ENCODE peak calls at places on chromosomes 1 and 21, in eight cellular contexts. One of them, this sample, is unnamed.

GRCh38 chr21:32682696-32683474 is 44.9 kb downstream of the SYNJ1 start:
- DNase-seq in fibroblast of lung: no peak
- DNase-seq in H1: no peak
- DNase-seq in GM20000: no peak
- DNase-seq in cardiac fibroblast: no peak
- DNase-seq in GM06990: no peak
- DNase-seq in osteocyte: no peak
- DNase-seq in Peyer's patch: no peak
- DNase-seq in this sample: no peak

GRCh38 chr1:41317356-41317755 is 43.9 kb upstream of the FOXO6 start:
- DNase-seq in fibroblast of lung: no peak
- DNase-seq in H1: peak; percentile 35
- DNase-seq in GM20000: no peak
- DNase-seq in cardiac fibroblast: no peak
- DNase-seq in GM06990: no peak
- DNase-seq in osteocyte: no peak
- DNase-seq in Peyer's patch: no peak
- DNase-seq in this sample: no peak

GRCh38 chr1:114549137-114549536 is 32.3 kb downstream of the BCAS2 start:
- DNase-seq in fibroblast of lung: no peak
- DNase-seq in H1: no peak
- DNase-seq in GM20000: no peak
- DNase-seq in cardiac fibroblast: peak; percentile 24
- DNase-seq in GM06990: no peak
- DNase-seq in osteocyte: no peak
- DNase-seq in Peyer's patch: no peak
- DNase-seq in this sample: no peak

GRCh38 chr1:236176337-236177336 is 34.3 kb downstream of the GPR137B start:
- DNase-seq in fibroblast of lung: peak; percentile 31
- DNase-seq in H1: no peak
- DNase-seq in GM20000: no peak
- DNase-seq in cardiac fibroblast: peak; percentile 14
- DNase-seq in GM06990: no peak
- DNase-seq in osteocyte: no peak
- DNase-seq in Peyer's patch: no peak
- DNase-seq in this sample: no peak

GRCh38 chr1:217721692-217722091 is 90.5 kb downstream of the SPATA17 start:
- DNase-seq in fibroblast of lung: no peak
- DNase-seq in H1: no peak
- DNase-seq in GM20000: no peak
- DNase-seq in cardiac fibroblast: no peak
- DNase-seq in GM06990: no peak
- DNase-seq in osteocyte: no peak
- DNase-seq in Peyer's patch: no peak
- DNase-seq in this sample: no peak

GRCh38 chr1:111222308-111223125 is 5.0 kb upstream of the CHI3L2 start:
- DNase-seq in fibroblast of lung: peak; percentile 61
- DNase-seq in H1: peak; percentile 94
- DNase-seq in GM20000: peak; percentile 76
- DNase-seq in cardiac fibroblast: peak; percentile 72
- DNase-seq in GM06990: peak; percentile 84
- DNase-seq in osteocyte: peak; percentile 87
- DNase-seq in Peyer's patch: peak; percentile 89
- DNase-seq in this sample: peak; percentile 78

GRCh38 chr1:244112046-244112445 is 61.0 kb downstream of the ZBTB18 start:
- DNase-seq in fibroblast of lung: no peak
- DNase-seq in H1: no peak
- DNase-seq in GM20000: no peak
- DNase-seq in cardiac fibroblast: no peak
- DNase-seq in GM06990: no peak
- DNase-seq in osteocyte: no peak
- DNase-seq in Peyer's patch: no peak
- DNase-seq in this sample: no peak

GRCh38 chr1:156150107-156151000 is 3.0 kb upstream of the SEMA4A start:
- DNase-seq in fibroblast of lung: no peak
- DNase-seq in H1: no peak
- DNase-seq in GM20000: no peak
- DNase-seq in cardiac fibroblast: no peak
- DNase-seq in GM06990: no peak
- DNase-seq in osteocyte: no peak
- DNase-seq in Peyer's patch: no peak
- DNase-seq in this sample: no peak

GRCh38 chr1:89978763-89979162 is 16.1 kb upstream of the ZNF326 start:
- DNase-seq in fibroblast of lung: no peak
- DNase-seq in H1: no peak
- DNase-seq in GM20000: no peak
- DNase-seq in cardiac fibroblast: peak; percentile 30
- DNase-seq in GM06990: no peak
- DNase-seq in osteocyte: no peak
- DNase-seq in Peyer's patch: no peak
- DNase-seq in this sample: no peak

GRCh38 chr1:64013395-64013794 is 190.0 kb upstream of the UBE2U start:
- DNase-seq in fibroblast of lung: no peak
- DNase-seq in H1: no peak
- DNase-seq in GM20000: no peak
- DNase-seq in cardiac fibroblast: no peak
- DNase-seq in GM06990: no peak
- DNase-seq in osteocyte: no peak
- DNase-seq in Peyer's patch: no peak
- DNase-seq in this sample: no peak

GRCh38 chr21:20259035-20259867 is 739.0 kb upstream of the NCAM2 start:
- DNase-seq in fibroblast of lung: no peak
- DNase-seq in H1: no peak
- DNase-seq in GM20000: no peak
- DNase-seq in cardiac fibroblast: no peak
- DNase-seq in GM06990: no peak
- DNase-seq in osteocyte: no peak
- DNase-seq in Peyer's patch: no peak
- DNase-seq in this sample: no peak

GRCh38 chr21:21324297-21324696 is 326.1 kb downstream of the NCAM2 start:
- DNase-seq in fibroblast of lung: no peak
- DNase-seq in H1: no peak
- DNase-seq in GM20000: no peak
- DNase-seq in cardiac fibroblast: no peak
- DNase-seq in GM06990: no peak
- DNase-seq in osteocyte: no peak
- DNase-seq in Peyer's patch: no peak
- DNase-seq in this sample: no peak

GRCh38 chr1:6646499-6647148 is 22.0 kb downstream of the THAP3 start:
- DNase-seq in fibroblast of lung: peak; percentile 71
- DNase-seq in H1: no peak
- DNase-seq in GM20000: peak; percentile 59
- DNase-seq in cardiac fibroblast: peak; percentile 71
- DNase-seq in GM06990: no peak
- DNase-seq in osteocyte: no peak
- DNase-seq in Peyer's patch: no peak
- DNase-seq in this sample: no peak

GRCh38 chr1:217274416-217274815 is 356.5 kb downstream of the GPATCH2 start:
- DNase-seq in fibroblast of lung: peak; percentile 21
- DNase-seq in H1: no peak
- DNase-seq in GM20000: no peak
- DNase-seq in cardiac fibroblast: peak; percentile 60
- DNase-seq in GM06990: no peak
- DNase-seq in osteocyte: no peak
- DNase-seq in Peyer's patch: no peak
- DNase-seq in this sample: no peak

GRCh38 chr1:27773732-27774445 is 870 bp downstream of the STX12 start:
- DNase-seq in fibroblast of lung: peak; percentile 36
- DNase-seq in H1: no peak
- DNase-seq in GM20000: peak; percentile 32
- DNase-seq in cardiac fibroblast: peak; percentile 53
- DNase-seq in GM06990: peak; percentile 50
- DNase-seq in osteocyte: no peak
- DNase-seq in Peyer's patch: no peak
- DNase-seq in this sample: no peak

GRCh38 chr1:174262747-174263241 is 103.5 kb downstream of the RABGAP1L start:
- DNase-seq in fibroblast of lung: peak; percentile 77
- DNase-seq in H1: peak; percentile 55
- DNase-seq in GM20000: peak; percentile 52
- DNase-seq in cardiac fibroblast: peak; percentile 74
- DNase-seq in GM06990: peak; percentile 24
- DNase-seq in osteocyte: no peak
- DNase-seq in Peyer's patch: no peak
- DNase-seq in this sample: no peak

GRCh38 chr1:67766117-67766978 is 66.9 kb downstream of the GNG12 start:
- DNase-seq in fibroblast of lung: peak; percentile 82
- DNase-seq in H1: peak; percentile 66
- DNase-seq in GM20000: peak; percentile 43
- DNase-seq in cardiac fibroblast: peak; percentile 93
- DNase-seq in GM06990: no peak
- DNase-seq in osteocyte: no peak
- DNase-seq in Peyer's patch: no peak
- DNase-seq in this sample: no peak

GRCh38 chr1:103180660-103181059 is 72.3 kb upstream of the COL11A1 start:
- DNase-seq in fibroblast of lung: peak; percentile 12
- DNase-seq in H1: no peak
- DNase-seq in GM20000: no peak
- DNase-seq in cardiac fibroblast: peak; percentile 90
- DNase-seq in GM06990: no peak
- DNase-seq in osteocyte: no peak
- DNase-seq in Peyer's patch: no peak
- DNase-seq in this sample: no peak

GRCh38 chr1:88982055-88982454 is 10.4 kb downstream of the KYAT3 start:
- DNase-seq in fibroblast of lung: peak; percentile 12
- DNase-seq in H1: no peak
- DNase-seq in GM20000: no peak
- DNase-seq in cardiac fibroblast: peak; percentile 51
- DNase-seq in GM06990: no peak
- DNase-seq in osteocyte: no peak
- DNase-seq in Peyer's patch: no peak
- DNase-seq in this sample: no peak

DNA sequence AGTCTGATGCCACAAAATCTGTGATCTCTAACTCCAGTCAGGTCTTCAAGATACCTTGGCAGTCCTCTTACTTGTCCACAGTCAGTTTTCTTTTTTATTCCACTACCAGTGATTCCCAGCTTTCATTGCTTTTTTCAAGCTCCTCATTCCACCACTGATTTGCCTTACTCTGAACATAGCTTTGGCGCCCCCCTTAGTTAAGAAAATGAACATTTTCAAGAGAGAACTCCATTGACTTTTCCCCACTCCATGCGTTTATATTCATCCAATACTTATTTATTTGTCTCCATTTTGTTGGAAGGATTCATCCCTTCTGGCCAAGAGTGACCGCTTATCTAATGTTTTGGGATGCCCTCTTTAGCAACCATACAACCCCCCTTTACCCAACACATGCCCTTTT is 33.9 kb upstream of the IPO9 start:
- DNase-seq in fibroblast of lung: peak; percentile 61
- DNase-seq in H1: no peak
- DNase-seq in GM20000: no peak
- DNase-seq in cardiac fibroblast: peak; percentile 50
- DNase-seq in GM06990: no peak
- DNase-seq in osteocyte: no peak
- DNase-seq in Peyer's patch: no peak
- DNase-seq in this sample: no peak
- TF ChIP-seq CTCF in fibroblast of lung: peak; percentile 56
- TF ChIP-seq CTCF in H1: peak; percentile 53
- TF ChIP-seq CTCF in GM20000: peak; percentile 16
- TF ChIP-seq CTCF in cardiac fibroblast: peak; percentile 45
- TF ChIP-seq CTCF in GM06990: peak; percentile 40
- TF ChIP-seq CTCF in osteocyte: peak; percentile 65
- TF ChIP-seq CTCF in Peyer's patch: no peak
- TF ChIP-seq CTCF in this sample: peak; percentile 65

DNA sequence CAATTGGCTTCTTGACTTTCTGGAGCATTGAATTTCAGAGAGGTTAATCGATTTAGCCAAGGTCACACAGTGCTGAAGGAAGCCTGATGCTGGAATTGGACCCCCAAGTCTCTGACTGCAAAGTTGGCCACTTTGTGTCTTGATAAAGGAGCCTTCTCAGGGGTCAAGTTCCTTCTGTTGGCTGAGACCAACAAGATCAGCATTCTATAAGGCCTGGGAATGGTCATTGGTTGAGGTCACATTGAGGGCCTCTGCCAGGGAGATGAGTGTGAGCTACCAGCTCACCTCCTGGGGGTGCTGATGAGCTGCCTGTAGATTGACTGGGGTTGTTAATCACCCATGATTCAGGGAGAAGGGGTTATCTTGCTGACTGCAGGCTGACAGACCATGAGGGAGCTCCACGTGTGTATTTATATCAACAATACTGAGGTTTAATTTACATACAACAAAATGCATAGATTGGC is 54.5 kb downstream of the RPS6KA1 start:
- DNase-seq in fibroblast of lung: no peak
- DNase-seq in H1: peak; percentile 65
- DNase-seq in GM20000: peak; percentile 50
- DNase-seq in cardiac fibroblast: peak; percentile 20
- DNase-seq in GM06990: no peak
- DNase-seq in osteocyte: no peak
- DNase-seq in Peyer's patch: no peak
- DNase-seq in this sample: no peak
- TF ChIP-seq CTCF in fibroblast of lung: no peak
- TF ChIP-seq CTCF in H1: peak; percentile 71
- TF ChIP-seq CTCF in GM20000: no peak
- TF ChIP-seq CTCF in cardiac fibroblast: peak; percentile 20
- TF ChIP-seq CTCF in GM06990: peak; percentile 49
- TF ChIP-seq CTCF in osteocyte: no peak
- TF ChIP-seq CTCF in Peyer's patch: no peak
- TF ChIP-seq CTCF in this sample: no peak

GRCh38 chr1:11320153-11320936 is 47.3 kb downstream of the UBIAD1 start:
- DNase-seq in fibroblast of lung: no peak
- DNase-seq in H1: peak; percentile 91
- DNase-seq in GM20000: peak; percentile 72
- DNase-seq in cardiac fibroblast: no peak
- DNase-seq in GM06990: peak; percentile 23
- DNase-seq in osteocyte: no peak
- DNase-seq in Peyer's patch: peak; percentile 20
- DNase-seq in this sample: no peak
- TF ChIP-seq CTCF in fibroblast of lung: peak; percentile 42
- TF ChIP-seq CTCF in H1: peak; percentile 92
- TF ChIP-seq CTCF in GM20000: peak; percentile 71
- TF ChIP-seq CTCF in cardiac fibroblast: peak; percentile 59
- TF ChIP-seq CTCF in GM06990: peak; percentile 96
- TF ChIP-seq CTCF in osteocyte: peak; percentile 46
- TF ChIP-seq CTCF in Peyer's patch: peak; percentile 38
- TF ChIP-seq CTCF in this sample: peak; percentile 81

DNA sequence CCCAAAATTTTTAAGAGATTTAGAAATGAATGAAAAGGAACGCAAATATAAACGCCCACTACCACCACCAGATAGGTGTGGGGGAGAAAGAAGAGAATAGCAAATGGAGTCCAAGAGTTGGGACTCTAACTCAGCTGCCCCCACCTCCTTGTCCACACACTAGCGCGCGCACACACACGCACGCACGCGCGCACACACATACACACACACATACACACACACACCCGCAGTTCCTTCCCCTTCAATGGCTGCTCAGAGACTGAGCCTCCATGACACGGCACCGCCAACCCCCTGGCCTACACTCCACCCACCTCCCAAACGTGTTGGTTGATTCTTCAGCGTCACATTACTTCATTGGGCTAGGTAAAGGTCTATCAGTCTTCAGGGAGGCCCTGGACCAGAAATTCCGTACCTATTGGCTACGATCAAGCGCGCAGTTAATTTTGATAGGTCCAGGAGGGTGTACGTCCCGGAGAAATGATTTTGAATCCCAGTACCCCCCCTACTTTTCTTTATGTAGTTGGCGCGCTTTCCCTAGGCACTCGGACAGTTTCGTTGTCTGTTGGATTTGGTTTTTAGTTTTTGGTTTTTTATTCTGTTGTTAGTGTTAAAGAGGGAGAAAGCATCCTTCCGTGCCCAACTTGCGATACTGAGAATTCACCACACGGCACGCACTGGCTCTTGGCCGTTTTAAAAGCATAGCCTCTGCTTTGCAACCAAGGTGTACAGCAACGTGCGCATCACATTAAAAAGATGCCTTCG is at the start of gene ANP32E:
- DNase-seq in fibroblast of lung: peak; percentile 100
- DNase-seq in H1: peak; percentile 88
- DNase-seq in GM20000: peak; percentile 97
- DNase-seq in cardiac fibroblast: peak; percentile 100
- DNase-seq in GM06990: peak; percentile 93
- DNase-seq in osteocyte: peak; percentile 97
- DNase-seq in Peyer's patch: peak; percentile 95
- DNase-seq in this sample: peak; percentile 94
- TF ChIP-seq CTCF in fibroblast of lung: peak; percentile 32
- TF ChIP-seq CTCF in H1: no peak
- TF ChIP-seq CTCF in GM20000: no peak
- TF ChIP-seq CTCF in cardiac fibroblast: no peak
- TF ChIP-seq CTCF in GM06990: no peak
- TF ChIP-seq CTCF in osteocyte: peak; percentile 16
- TF ChIP-seq CTCF in Peyer's patch: peak; percentile 43
- TF ChIP-seq CTCF in this sample: peak; percentile 57